ENCODE peak calls at places on chromosomes 16 and 17, in seven cellular contexts. X is activated CD4-positive, alpha-beta T cell treated with anti-CD3 and anti-CD28 coated beads for 24 hours; B is nephron progenitor cell; C is upper lobe of right lung; Z is body of pancreas; Y is coronary artery; A is activated naive CD8-positive, alpha-beta T cell treated with anti-CD3 and anti-CD28 coated beads for 36 hours. U is an unnamed sample.

GRCh38 chr16:4330277-4330882 is 14.5 kb downstream of the GLIS2 start:
- DNase-seq in Y (no peak), X (peak), A (peak), Z (peak), B (peak), C (peak), U (peak)

GRCh38 chr17:30068465-30068864 is 48.2 kb upstream of the NSRP1 start:
- DNase-seq in C (no peak), A (no peak), Y (no peak), Z (no peak), X (no peak), B (no peak), U (no peak)

GRCh38 chr17:19410875-19411291 is at the start of gene RNF112:
- DNase-seq in B (no peak), X (no peak), A (no peak), Z (no peak), Y (no peak), C (no peak), U (peak)

GRCh38 chr17:4573682-4574081 is 10.6 kb upstream of the SMTNL2 start:
- DNase-seq in Y (no peak), Z (no peak), C (peak), B (no peak), X (peak), A (peak), U (no peak)

GRCh38 chr16:69725480-69726312 is 664 bp downstream of the NQO1 start:
- DNase-seq in C (peak), Y (no peak), A (no peak), B (no peak), X (no peak), Z (no peak), U (no peak)

GRCh38 chr17:75816693-75817092 is 27.5 kb downstream of the UNC13D start:
- DNase-seq in Y (no peak), Z (no peak), C (no peak), B (no peak), A (no peak), X (no peak), U (no peak)

GRCh38 chr17:933168-934083 is 46.1 kb downstream of the NXN start:
- DNase-seq in B (no peak), C (peak), Z (peak), X (no peak), Y (no peak), A (no peak), U (no peak)

GRCh38 chr17:66455022-66455547 is 152.7 kb downstream of the PRKCA start:
- DNase-seq in X (no peak), Y (no peak), C (no peak), Z (no peak), B (no peak), A (no peak), U (no peak)

GRCh38 chr16:27401768-27402568 is at the start of gene IL21R:
- DNase-seq in Z (peak), B (peak), A (peak), Y (peak), C (peak), X (peak), U (peak)

GRCh38 chr17:49775546-49776260 is 11.8 kb upstream of the FAM117A start:
- DNase-seq in B (peak), Z (no peak), C (no peak), A (no peak), Y (no peak), X (no peak), U (no peak)

GRCh38 chr16:1357906-1358566 is 6.3 kb downstream of the GNPTG start:
- DNase-seq in Z (no peak), B (no peak), A (no peak), C (no peak), X (no peak), Y (no peak), U (no peak)

GRCh38 chr16:1152651-1153259 is at the start of gene CACNA1H:
- DNase-seq in Z (no peak), C (no peak), B (peak), Y (no peak), A (peak), X (peak), U (peak)

GRCh38 chr17:4712526-4712925 is 2.1 kb downstream of the ARRB2 start:
- DNase-seq in A (no peak), C (no peak), Y (no peak), X (no peak), B (no peak), Z (no peak), U (no peak)

GRCh38 chr16:54928421-54929089 is 2.1 kb upstream of the IRX5 start:
- DNase-seq in X (no peak), A (peak), Z (peak), C (peak), Y (peak), B (no peak), U (peak)

GRCh38 chr17:77391668-77392375 is 251.1 kb downstream of the SEC14L1 start:
- DNase-seq in Y (no peak), Z (no peak), B (no peak), A (no peak), C (no peak), X (no peak), U (no peak)

GRCh38 chr16:56226187-56226586 is 34.9 kb downstream of the GNAO1 start:
- DNase-seq in C (no peak), A (no peak), Y (no peak), X (no peak), B (no peak), Z (no peak), U (no peak)

GRCh38 chr16:14628806-14629611 is 1.1 kb downstream of the PARN start:
- DNase-seq in A (no peak), B (no peak), Y (no peak), C (no peak), X (no peak), Z (no peak), U (no peak)

GRCh38 chr16:10170016-10170415 is 12.2 kb downstream of the GRIN2A start:
- DNase-seq in C (no peak), Z (no peak), X (no peak), Y (no peak), A (no peak), B (no peak), U (no peak)

GRCh38 chr17:70773210-70773609 is 603.9 kb downstream of the KCNJ2 start:
- DNase-seq in X (no peak), Z (no peak), A (no peak), Y (no peak), C (no peak), B (no peak), U (no peak)

GRCh38 chr16:9128346-9129342 is 37.2 kb downstream of the HAPSTR1 start:
- DNase-seq in X (no peak), Z (no peak), C (no peak), A (no peak), Y (no peak), B (no peak), U (no peak)

GRCh38 chr16:73031155-73031866 is 16.6 kb downstream of the ZFHX3 start:
- DNase-seq in Y (no peak), B (no peak), X (no peak), C (peak), A (no peak), Z (no peak), U (no peak)

GRCh38 chr17:63150994-63151464 is 185.0 kb downstream of the TANC2 start:
- DNase-seq in A (no peak), B (peak), Y (no peak), Z (no peak), C (no peak), X (no peak), U (peak)

GRCh38 chr17:73782641-73783381 is 138.6 kb upstream of the SDK2 start:
- DNase-seq in C (no peak), Y (no peak), X (no peak), A (no peak), B (no peak), Z (no peak), U (no peak)

GRCh38 chr17:19747829-19748806 is at the start of gene ALDH3A1:
- DNase-seq in Z (no peak), C (no peak), Y (no peak), B (no peak), A (no peak), X (no peak), U (no peak)

GRCh38 chr17:4304417-4305027 is 40.7 kb upstream of the ANKFY1 start:
- DNase-seq in C (no peak), A (peak), Z (peak), X (peak), B (peak), Y (no peak), U (peak)

GRCh38 chr17:10022416-10022815 is 117.3 kb upstream of the RCVRN start:
- DNase-seq in C (no peak), Z (no peak), Y (no peak), A (no peak), X (no peak), B (no peak), U (no peak)

GRCh38 chr16:11552445-11552844 is 34.3 kb downstream of the LITAF start:
- DNase-seq in X (no peak), Y (no peak), C (no peak), A (no peak), B (no peak), Z (no peak), U (no peak)

U was measured in glutamatergic neuron.